ENCODE peak calls at places on chromosomes 3 and 15, in five cellular contexts. H is HAP-1, S is IMR-90, X is ascending aorta, T is iPS DF 6.9. R is an unnamed sample.

GRCh38 chr15:69253156-69253555 is 45.6 kb upstream of the PAQR5 start:
- DNase-seq in S (peak; percentile 93), H (no peak), X (no peak), T (no peak), R (peak; percentile 46)

GRCh38 chr3:45659661-45660566 is 29.3 kb upstream of the SACM1L start:
- DNase-seq in X (no peak), T (peak; percentile 58), H (peak; percentile 52), S (peak; percentile 97), R (peak; percentile 82)

GRCh38 chr3:32569540-32570425 is 875 bp downstream of the DYNC1LI1 start:
- DNase-seq in S (peak; percentile 23), H (peak; percentile 76), X (no peak), T (peak; percentile 39), R (peak; percentile 55)

GRCh38 chr3:52810923-52811322 is 16.3 kb downstream of the ITIH3 start:
- DNase-seq in H (no peak), X (no peak), T (no peak), S (no peak), R (no peak)

GRCh38 chr3:73401616-73402265 is 223.0 kb downstream of the PDZRN3 start:
- DNase-seq in T (no peak), H (no peak), S (peak; percentile 60), X (no peak), R (no peak)

GRCh38 chr15:89003865-89004725 is 84.2 kb upstream of the ABHD2 start:
- DNase-seq in H (peak; percentile 34), T (no peak), S (peak; percentile 73), X (no peak), R (peak; percentile 61)

GRCh38 chr3:30476373-30477082 is 129.9 kb upstream of the TGFBR2 start:
- DNase-seq in T (no peak), S (peak; percentile 62), H (no peak), X (no peak), R (no peak)

GRCh38 chr3:28042095-28042635 is 199.3 kb upstream of the CMC1 start:
- DNase-seq in S (no peak), H (no peak), X (no peak), T (no peak), R (no peak)

GRCh38 chr3:37980477-37981347 is 9.9 kb upstream of the VILL start:
- DNase-seq in X (no peak), H (no peak), S (no peak), T (no peak), R (peak; percentile 73)

GRCh38 chr3:187975571-187976360 is 178.2 kb upstream of the LPP start:
- DNase-seq in S (no peak), H (no peak), X (no peak), T (no peak), R (no peak)
- H3K4me3 ChIP-seq in S (no peak overlapping the region), H (no peak overlapping the region), X (no peak overlapping the region), T (no peak overlapping the region), R (no peak overlapping the region)

GRCh38 chr3:146468234-146468931 is 978 bp downstream of the PLSCR2 start:
- DNase-seq in S (peak; percentile 10), H (no peak), T (no peak), X (no peak), R (no peak)
- H3K4me3 ChIP-seq in S (no peak overlapping the region), H (no peak overlapping the region), T (no peak overlapping the region), X (peak overlapping the region; percentile 72), R (no peak overlapping the region)

GRCh38 chr3:155619118-155619915 is 125.6 kb downstream of the PLCH1 start:
- DNase-seq in H (peak; percentile 27), X (no peak), S (no peak), T (peak; percentile 58), R (peak; percentile 55)
- H3K4me3 ChIP-seq in H (no peak overlapping the region), X (no peak overlapping the region), S (no peak overlapping the region), T (no peak overlapping the region), R (no peak overlapping the region)

GRCh38 chr15:99929266-99929665 is 196.0 kb upstream of the LYSMD4 start:
- DNase-seq in S (no peak), X (no peak), T (no peak), H (no peak), R (no peak)

GRCh38 chr15:99930696-99931095 is 197.5 kb upstream of the LYSMD4 start:
- DNase-seq in S (no peak), X (no peak), T (no peak), H (no peak), R (no peak)

GRCh38 chr15:99928429-99928981 is 195.3 kb upstream of the LYSMD4 start:
- DNase-seq in H (no peak), T (no peak), X (peak; percentile 24), S (peak; percentile 66), R (peak; percentile 50)

GRCh38 chr15:99921086-99921485 is 187.8 kb upstream of the LYSMD4 start:
- DNase-seq in T (no peak), X (no peak), H (no peak), S (no peak), R (no peak)

GRCh38 chr15:99925661-99926461 is 192.6 kb upstream of the LYSMD4 start:
- DNase-seq in X (no peak), S (no peak), T (no peak), H (no peak), R (no peak)
- H3K4me3 ChIP-seq in X (peak overlapping the region; percentile 60), S (peak overlapping the region; percentile 44), T (peak overlapping the region; percentile 47), H (peak overlapping the region; percentile 29), R (no peak overlapping the region)

DNA sequence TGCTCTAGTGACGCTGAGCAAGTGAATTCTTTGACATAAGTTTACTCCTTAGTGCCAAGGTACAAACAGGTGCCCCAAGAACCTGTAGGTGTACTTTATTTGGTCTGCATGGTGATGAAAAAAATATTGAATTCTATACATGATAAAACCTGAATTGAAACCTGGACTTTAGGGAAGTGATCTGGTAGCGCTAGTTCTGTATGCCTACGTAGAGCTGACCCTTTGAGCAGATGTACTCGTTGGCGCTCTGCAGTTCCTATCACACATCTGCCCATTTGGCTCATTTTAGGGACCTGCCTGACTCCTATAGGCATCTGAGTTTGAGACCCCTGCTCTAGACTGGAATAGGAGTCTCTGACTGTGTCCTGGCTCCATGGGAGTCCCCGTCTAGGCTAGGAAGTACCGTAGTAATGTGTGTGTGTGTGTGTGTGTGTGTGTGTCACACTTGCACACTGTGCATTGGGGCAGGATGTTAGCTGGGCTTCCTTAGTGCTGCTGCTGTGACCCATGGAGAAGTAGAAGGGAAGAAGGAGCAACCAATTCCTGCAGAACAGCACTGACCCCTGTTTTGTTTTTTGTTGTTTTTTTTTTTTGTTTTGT is 21.2 kb downstream of the STARD5 start:
- DNase-seq in T (no peak), X (no peak), H (no peak), S (no peak), R (no peak)
- H3K4me3 ChIP-seq in T (no peak overlapping the region), X (no peak overlapping the region), H (no peak overlapping the region), S (no peak overlapping the region), R (no peak overlapping the region)

DNA sequence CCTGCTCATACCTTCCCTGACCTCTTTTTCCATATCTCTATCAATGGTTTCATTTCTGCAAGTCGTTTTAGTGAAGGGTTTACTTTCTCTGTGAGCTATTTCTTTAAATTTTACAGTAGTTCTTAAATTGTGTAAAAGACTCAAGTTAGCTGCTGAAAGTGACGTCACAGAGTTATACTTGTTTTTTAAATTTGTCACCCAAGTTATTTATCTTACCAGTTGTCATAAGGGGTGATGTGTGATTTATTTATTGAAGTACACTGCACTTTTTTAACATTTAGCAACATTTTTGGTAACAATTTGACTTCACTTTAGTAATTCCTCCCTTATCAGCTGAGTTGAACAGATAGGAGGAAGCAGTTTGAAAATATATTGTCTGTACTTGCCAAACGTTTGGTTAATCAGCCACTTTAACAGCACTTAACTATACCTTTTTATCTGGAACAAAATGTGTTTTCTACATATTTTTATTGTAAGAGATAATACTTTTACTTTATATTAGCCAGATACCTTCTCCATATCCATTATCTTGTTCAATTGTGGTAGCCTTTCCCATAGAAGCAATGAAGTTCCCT is 3.8 kb downstream of the STT3B start:
- DNase-seq in H (no peak), S (no peak), T (no peak), X (no peak), R (no peak)
- H3K4me3 ChIP-seq in H (no peak overlapping the region), S (no peak overlapping the region), T (no peak overlapping the region), X (peak overlapping the region; percentile 80), R (no peak overlapping the region)

GRCh38 chr15:33424025-33424424 is 113.3 kb downstream of the RYR3 start:
- DNase-seq in S (no peak), H (no peak), X (no peak), T (no peak), R (no peak)
- H3K4me3 ChIP-seq in S (no peak overlapping the region), H (no peak overlapping the region), X (no peak overlapping the region), T (no peak overlapping the region), R (no peak overlapping the region)

DNA sequence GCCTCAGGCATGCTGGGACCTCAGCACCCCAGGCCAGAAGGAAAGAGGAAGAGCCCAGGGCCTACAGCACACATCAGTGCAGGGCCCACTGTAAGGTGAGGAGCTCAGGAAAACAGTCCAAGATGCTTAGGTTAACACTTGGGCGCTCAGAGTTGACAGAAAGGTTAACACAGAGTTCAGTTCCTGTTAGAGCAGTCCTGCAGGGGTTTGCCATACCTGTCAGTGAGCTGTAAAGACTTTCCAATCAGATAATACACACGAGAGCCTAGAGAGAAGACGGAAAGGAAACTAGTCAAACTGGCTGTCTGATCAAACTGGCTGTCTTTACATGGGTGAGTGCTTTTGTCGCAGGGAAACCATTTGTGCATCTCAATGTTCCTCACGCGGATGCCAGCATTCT is 61.4 kb upstream of the ARHGEF26 start:
- DNase-seq in T (no peak), H (no peak), X (no peak), S (no peak), R (no peak)
- H3K4me3 ChIP-seq in T (no peak overlapping the region), H (no peak overlapping the region), X (peak overlapping the region; percentile 30), S (no peak overlapping the region), R (no peak overlapping the region)